ENCODE peak calls at places on chromosomes 12 and 14, in eight cellular contexts. L is endodermal cell, A is mammary epithelial cell, Q is adrenal gland, S is AG04450, F is A673, N is psoas muscle, H is right atrium auricular region. C is an unnamed sample. For H3K27me3 and H3K9me3, the result is how much of the 10 kb centered on the place peaks cover.

GRCh38 chr14:99217066-99217465 is 54.9 kb downstream of the BCL11B start:
- DNase-seq in L (no peak), A (no peak), Q (no peak), S (no peak), F (no peak), N (no peak), H (no peak), C (no peak)

GRCh38 chr12:62621239-62621638 is 154.6 kb downstream of the MON2 start:
- DNase-seq in L (peak), A (no peak), Q (no peak), S (no peak), F (no peak), N (no peak), H (no peak), C (no peak)

GRCh38 chr14:73295198-73295796 is 58.0 kb downstream of the PAPLN start:
- DNase-seq in L (no peak), A (peak), Q (no peak), S (no peak), F (peak), N (no peak), H (no peak), C (no peak)

GRCh38 chr12:67853204-67853603 is 136.0 kb upstream of the IFNG-AS1 start:
- DNase-seq in L (no peak), A (no peak), Q (no peak), S (no peak), F (no peak), N (no peak), H (no peak), C (no peak)

GRCh38 chr14:75648066-75648838 is 12.4 kb downstream of the ERG28 start:
- DNase-seq in L (no peak), A (peak), Q (peak), S (peak), F (no peak), N (peak), H (peak), C (no peak)

GRCh38 chr14:70073924-70074566 is 114.7 kb downstream of the SLC8A3 start:
- DNase-seq in L (peak), A (peak), Q (peak), S (peak), F (peak), N (peak), H (peak), C (peak)

GRCh38 chr12:108110844-108111243 is 18.2 kb upstream of the WSCD2 start:
- DNase-seq in L (peak), A (no peak), Q (no peak), S (no peak), F (no peak), N (no peak), H (no peak), C (no peak)

GRCh38 chr12:60266381-60266852 is 670.6 kb downstream of the SLC16A7 start:
- DNase-seq in L (no peak), A (peak), Q (no peak), S (peak), F (no peak), N (no peak), H (no peak), C (no peak)

GRCh38 chr14:32434180-32434579 is 105.1 kb downstream of the AKAP6 start:
- DNase-seq in L (no peak), A (peak), Q (no peak), S (no peak), F (no peak), N (no peak), H (no peak), C (no peak)

GRCh38 chr14:92887157-92887556 is 35.8 kb upstream of the CHGA start:
- DNase-seq in L (no peak), A (no peak), Q (no peak), S (no peak), F (no peak), N (no peak), H (no peak), C (no peak)

GRCh38 chr12:93300611-93301021 is 77.1 kb upstream of the NUDT4 start:
- DNase-seq in L (no peak), A (no peak), Q (no peak), S (no peak), F (no peak), N (no peak), H (no peak), C (no peak)

GRCh38 chr12:112855375-112855774 is 51.4 kb upstream of the OAS1 start:
- DNase-seq in L (peak), A (no peak), Q (no peak), S (no peak), F (peak), N (no peak), H (no peak), C (no peak)
- H3K27me3 ChIP-seq in L (half or more), A (under half), Q (under half), S (under half), F (under half), N (under half), H (under half), C (under half)

DNA sequence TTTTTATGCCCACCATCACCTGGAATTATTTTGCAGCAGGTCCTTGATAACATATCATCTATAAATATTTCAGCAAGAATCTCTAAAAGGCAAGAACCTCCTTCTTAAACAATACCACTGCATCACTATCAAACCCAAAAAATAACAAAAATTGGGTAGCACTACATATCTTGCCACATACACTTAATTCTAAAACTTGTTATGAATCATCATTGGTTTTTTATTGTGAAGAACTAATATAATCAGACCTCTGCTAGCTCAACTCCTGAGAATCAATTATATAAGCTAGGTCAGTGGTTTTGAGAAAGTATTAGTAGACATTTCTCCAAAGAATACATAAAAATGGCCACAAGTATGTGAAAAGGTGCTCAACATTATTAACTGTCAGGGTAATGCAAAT is 23.8 kb downstream of the SLC38A1 start:
- DNase-seq in L (no peak), A (no peak), Q (no peak), S (no peak), F (no peak), N (no peak), H (no peak), C (no peak)
- H3K9me3 ChIP-seq in L (under half), A (under half), Q (under half), S (under half), F (under half), N (under half), H (under half), C (under half)

GRCh38 chr12:32561931-32562341 is 117.2 kb upstream of the DNM1L start:
- DNase-seq in L (no peak), A (no peak), Q (no peak), S (no peak), F (no peak), N (no peak), H (no peak), C (no peak)
- H3K27ac ChIP-seq in L (peak), A (no peak), Q (no peak), S (no peak), F (no peak), N (peak), H (peak), C (no peak)

GRCh38 chr12:132486576-132486975 is 3.4 kb upstream of the FBRSL1 start:
- DNase-seq in L (no peak), A (no peak), Q (no peak), S (no peak), F (no peak), N (peak), H (no peak), C (no peak)
- H3K27me3 ChIP-seq in L (half or more), A (under half), Q (under half), S (under half), F (under half), N (under half), H (under half), C (under half)

GRCh38 chr14:105927094-105927475 is 400.7 kb downstream of the TMEM121 start:
- DNase-seq in L (no peak), A (no peak), Q (no peak), S (no peak), F (no peak), N (no peak), H (no peak), C (peak)

GRCh38 chr14:105926415-105927093 is 400.2 kb downstream of the TMEM121 start:
- DNase-seq in L (no peak), A (no peak), Q (no peak), S (no peak), F (no peak), N (no peak), H (no peak), C (peak)

GRCh38 chr14:105929327-105930081 is 403.1 kb downstream of the TMEM121 start:
- DNase-seq in L (no peak), A (no peak), Q (no peak), S (no peak), F (no peak), N (no peak), H (no peak), C (no peak)

GRCh38 chr14:105925615-105926414 is 399.4 kb downstream of the TMEM121 start:
- DNase-seq in L (no peak), A (no peak), Q (no peak), S (no peak), F (no peak), N (no peak), H (no peak), C (peak)

GRCh38 chr14:105927661-105928060 is 401.3 kb downstream of the TMEM121 start:
- DNase-seq in L (no peak), A (no peak), Q (no peak), S (no peak), F (no peak), N (no peak), H (no peak), C (no peak)
- H3K9me3 ChIP-seq in L (under half), A (under half), Q (under half), S (half or more), F (under half), N (under half), H (under half), C (under half)

DNA sequence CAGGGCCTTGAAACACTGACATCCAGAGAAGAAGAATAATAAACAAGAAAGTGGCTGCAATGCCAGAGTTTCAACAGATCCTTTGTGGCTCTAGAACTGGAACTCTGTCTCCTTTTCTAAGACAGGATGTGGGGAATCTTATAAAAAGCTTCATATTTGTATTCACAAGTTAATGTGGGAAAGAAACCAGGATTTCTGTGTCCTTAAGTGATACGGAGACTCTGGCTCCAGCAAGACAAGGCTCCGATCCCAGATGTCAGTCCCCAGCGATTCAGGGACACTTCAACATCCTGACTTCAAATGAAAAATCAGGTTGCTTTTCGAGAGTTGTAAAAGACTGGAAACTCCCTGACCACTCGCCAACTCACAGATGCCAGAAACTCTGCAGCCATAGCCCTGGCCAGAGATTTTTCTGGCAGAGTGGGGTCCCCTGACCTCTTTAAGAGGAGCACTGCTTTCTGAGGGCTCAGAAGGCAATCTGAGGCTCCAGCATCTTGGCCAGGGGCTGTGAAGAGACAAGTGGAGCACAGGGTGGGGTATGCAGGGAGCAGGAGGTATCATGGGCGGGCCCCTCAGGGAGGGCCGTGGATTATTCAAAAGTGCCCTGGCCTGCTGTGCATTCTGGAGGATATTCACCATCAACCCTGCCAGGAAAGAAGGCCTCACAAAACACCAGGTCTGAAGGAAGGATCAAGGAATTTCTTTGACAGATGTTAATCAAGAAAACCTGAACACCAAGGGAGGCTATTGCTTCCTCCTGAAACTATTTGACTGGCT is 53.3 kb downstream of the TMX1 start:
- DNase-seq in L (no peak), A (peak), Q (peak), S (peak), F (no peak), N (peak), H (peak), C (no peak)
- H3K27ac ChIP-seq in L (no peak), A (no peak), Q (no peak), S (peak), F (no peak), N (peak), H (no peak), C (no peak)

GRCh38 chr14:23296012-23296777 is 6.5 kb downstream of the PPP1R3E start:
- DNase-seq in L (no peak), A (no peak), Q (no peak), S (no peak), F (no peak), N (no peak), H (peak), C (no peak)
- H3K27me3 ChIP-seq in L (under half), A (under half), Q (under half), S (under half), F (under half), N (under half), H (under half), C (under half)

GRCh38 chr14:105853907-105854599 is 327.7 kb downstream of the TMEM121 start:
- DNase-seq in L (peak), A (no peak), Q (no peak), S (no peak), F (no peak), N (no peak), H (peak), C (peak)

GRCh38 chr14:105853089-105853906 is 326.9 kb downstream of the TMEM121 start:
- DNase-seq in L (peak), A (no peak), Q (no peak), S (no peak), F (no peak), N (no peak), H (peak), C (peak)

GRCh38 chr14:105850853-105851581 is 324.6 kb downstream of the TMEM121 start:
- DNase-seq in L (peak), A (no peak), Q (no peak), S (no peak), F (no peak), N (no peak), H (no peak), C (no peak)

GRCh38 chr14:105851716-105852377 is 325.5 kb downstream of the TMEM121 start:
- DNase-seq in L (peak), A (no peak), Q (no peak), S (no peak), F (no peak), N (no peak), H (no peak), C (peak)

DNA sequence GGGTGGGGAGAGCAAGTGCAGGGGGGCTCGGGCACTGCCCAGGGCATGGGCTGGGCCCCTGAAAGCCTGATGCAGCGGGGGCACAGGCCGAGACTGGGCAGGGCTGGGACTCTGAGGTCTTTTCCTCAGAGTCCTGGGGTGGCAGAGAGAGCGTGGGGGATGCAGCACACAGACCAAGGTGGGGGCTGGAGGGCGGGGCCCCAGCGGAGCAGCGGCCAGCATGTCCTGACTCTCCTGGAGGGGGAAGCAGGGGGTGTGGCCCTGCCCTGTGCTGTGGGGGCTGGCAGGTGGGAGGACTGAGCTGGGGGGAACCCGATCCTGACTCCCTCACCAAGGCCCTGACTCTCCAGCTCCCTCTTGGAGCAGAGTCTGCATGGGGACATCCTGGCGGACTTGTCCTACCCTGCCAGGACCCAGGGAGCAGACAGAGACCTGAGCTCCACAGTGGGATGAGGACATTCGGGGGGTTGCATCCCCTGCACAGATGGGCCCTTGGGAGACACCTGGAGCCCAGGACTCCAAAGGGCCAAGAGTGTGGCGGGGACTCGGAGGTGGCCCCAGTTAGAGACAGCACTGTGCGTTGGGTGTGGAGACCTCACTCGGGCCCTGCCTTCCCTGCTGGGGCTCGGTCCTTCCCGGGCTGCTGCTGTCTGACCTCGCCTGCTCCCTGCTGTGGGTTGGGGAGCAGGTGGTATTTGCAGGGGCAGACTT is 326.1 kb downstream of the TMEM121 start:
- DNase-seq in L (peak), A (no peak), Q (no peak), S (no peak), F (no peak), N (no peak), H (no peak), C (peak)
- H3K9me3 ChIP-seq in L (under half), A (under half), Q (under half), S (half or more), F (under half), N (under half), H (under half), C (under half)

C was measured in aorta.